ENCODE peak calls at places on chromosome 13, in five cellular contexts. Q is A549, N is HL-60, Y is K562, V is GM12878. C is an unnamed sample.

GRCh38 chr13:28630864-28631263 is 28.1 kb upstream of the POMP start:
- DNase-seq in Q (no peak), N (no peak), Y (no peak), V (no peak), C (no peak)

GRCh38 chr13:113058129-113058987 is 47.2 kb upstream of the F7 start:
- DNase-seq in Q (no peak), N (no peak), Y (no peak), V (no peak), C (no peak)

GRCh38 chr13:48775285-48775684 is 121.6 kb downstream of the CYSLTR2 start:
- DNase-seq in Q (no peak), N (no peak), Y (no peak), V (no peak), C (no peak)

GRCh38 chr13:45393941-45394570 is 24.1 kb downstream of the SLC25A30 start:
- DNase-seq in Q (peak; percentile 58), N (peak; percentile 47), Y (peak; percentile 68), V (no peak), C (no peak)

GRCh38 chr13:112719016-112719415 is 29.2 kb downstream of the ATP11A start:
- DNase-seq in Q (no peak), N (no peak), Y (no peak), V (no peak), C (no peak)

GRCh38 chr13:92103673-92104296 is 705.4 kb downstream of the GPC5 start:
- DNase-seq in Q (no peak), N (no peak), Y (no peak), V (no peak), C (no peak)

GRCh38 chr13:20412761-20413355 is 112.8 kb downstream of the CRYL1 start:
- DNase-seq in Q (no peak), N (no peak), Y (no peak), V (no peak), C (no peak)

GRCh38 chr13:29547135-29547534 is 48.4 kb downstream of the SLC7A1 start:
- DNase-seq in Q (no peak), N (no peak), Y (no peak), V (no peak), C (no peak)

GRCh38 chr13:44844786-44845185 is 144.5 kb downstream of the NUFIP1 start:
- DNase-seq in Q (no peak), N (no peak), Y (no peak), V (no peak), C (no peak)

GRCh38 chr13:77124423-77124822 is 97.5 kb upstream of the FBXL3 start:
- DNase-seq in Q (no peak), N (no peak), Y (no peak), V (no peak), C (no peak)

GRCh38 chr13:99034333-99035085 is 56.6 kb upstream of the DOCK9 start:
- DNase-seq in Q (no peak), N (no peak), Y (no peak), V (no peak), C (no peak)

GRCh38 chr13:75357576-75358295 is 124.2 kb downstream of the TBC1D4 start:
- DNase-seq in Q (peak; percentile 47), N (peak; percentile 46), Y (peak; percentile 68), V (no peak), C (no peak)

GRCh38 chr13:90233933-90234672 is 1113.4 kb upstream of the MIR17HG start:
- DNase-seq in Q (no peak), N (no peak), Y (no peak), V (no peak), C (no peak)

GRCh38 chr13:69970521-69970920 is 137.1 kb upstream of the ATXN8OS start:
- DNase-seq in Q (no peak), N (peak; percentile 1), Y (no peak), V (no peak), C (no peak)

GRCh38 chr13:26548251-26548765 is 9.2 kb upstream of the WASF3 start:
- DNase-seq in Q (no peak), N (no peak), Y (no peak), V (no peak), C (no peak)
- TF ChIP-seq REST in Q (no peak), N (no peak), Y (no peak), V (no peak), C (no peak)

GRCh38 chr13:24921881-24922280 is 157.9 kb downstream of the RNF17 start:
- DNase-seq in Q (no peak), N (no peak), Y (no peak), V (no peak), C (no peak)

GRCh38 chr13:24921003-24921402 is 157.0 kb downstream of the RNF17 start:
- DNase-seq in Q (no peak), N (no peak), Y (peak; percentile 27), V (no peak), C (no peak)

GRCh38 chr13:24923305-24923640 is 159.3 kb downstream of the RNF17 start:
- DNase-seq in Q (peak; percentile 4), N (peak; percentile 46), Y (peak; percentile 43), V (peak; percentile 93), C (no peak)

GRCh38 chr13:24925318-24926231 is 161.6 kb downstream of the RNF17 start:
- DNase-seq in Q (no peak), N (no peak), Y (no peak), V (no peak), C (no peak)

GRCh38 chr13:24922390-24923304 is 158.7 kb downstream of the RNF17 start:
- DNase-seq in Q (peak; percentile 65), N (peak; percentile 99), Y (peak; percentile 97), V (peak; percentile 89), C (peak; percentile 79)
- TF ChIP-seq CTCF in Q (no peak), N (no peak), Y (no peak), V (no peak), C (no peak)

DNA sequence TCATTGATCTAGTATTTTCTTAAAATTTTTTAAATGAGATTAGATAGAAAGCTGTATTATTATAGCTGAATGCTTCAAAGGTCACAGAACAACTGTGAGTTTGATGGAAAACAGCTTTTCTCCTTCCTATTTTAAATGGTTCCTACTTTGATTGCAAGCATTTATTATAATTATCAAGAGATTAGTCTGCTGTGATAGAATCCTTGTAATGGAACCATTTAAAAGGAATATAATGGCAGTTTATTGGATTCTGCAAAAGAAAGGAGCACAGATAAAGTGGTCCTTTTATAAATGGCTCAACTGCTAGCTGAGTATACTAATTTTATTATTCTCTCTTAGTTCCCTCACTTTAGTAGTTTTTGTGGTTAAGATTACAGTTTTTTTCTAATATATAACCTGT is 87.0 kb downstream of the MAB21L1 start:
- DNase-seq in Q (no peak), N (no peak), Y (no peak), V (no peak), C (no peak)
- TF ChIP-seq REST in Q (no peak), N (no peak), Y (no peak), V (no peak), C (no peak)

DNA sequence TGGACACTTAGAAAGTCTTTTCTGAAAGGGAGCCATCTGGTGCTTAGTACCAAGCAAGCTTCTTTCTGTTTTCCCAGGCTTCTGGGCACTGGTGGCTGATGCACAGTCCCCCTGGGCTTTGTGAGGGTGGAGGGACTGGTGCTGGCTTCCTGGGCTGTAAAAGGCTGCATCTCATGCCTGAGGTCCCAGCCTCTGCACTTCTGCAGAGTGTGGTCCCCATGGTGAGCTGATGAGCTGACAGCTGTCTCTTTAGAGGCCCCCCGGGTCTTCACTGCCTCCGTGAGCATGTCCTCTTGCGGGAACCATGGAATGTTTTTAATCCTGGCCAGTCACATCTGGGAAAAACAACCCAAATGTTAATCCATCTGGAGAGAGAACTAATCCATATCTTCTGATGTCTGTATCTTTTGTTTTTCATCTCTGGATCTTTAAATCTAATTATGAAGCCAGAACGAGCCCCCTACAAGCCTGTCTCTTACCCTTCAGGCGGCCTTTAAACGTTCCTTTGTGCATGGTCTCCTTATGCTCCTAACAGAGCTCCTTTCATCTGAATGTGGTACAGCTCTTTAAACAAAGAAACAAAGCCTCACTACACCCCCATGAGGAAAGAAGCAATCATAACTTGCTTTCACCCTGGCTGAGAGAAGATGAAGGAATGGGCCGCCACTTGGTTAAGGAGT is 40.4 kb downstream of the OLFM4 start:
- DNase-seq in Q (no peak), N (no peak), Y (no peak), V (no peak), C (no peak)
- TF ChIP-seq CTCF in Q (no peak), N (no peak), Y (no peak), V (no peak), C (no peak)

DNA sequence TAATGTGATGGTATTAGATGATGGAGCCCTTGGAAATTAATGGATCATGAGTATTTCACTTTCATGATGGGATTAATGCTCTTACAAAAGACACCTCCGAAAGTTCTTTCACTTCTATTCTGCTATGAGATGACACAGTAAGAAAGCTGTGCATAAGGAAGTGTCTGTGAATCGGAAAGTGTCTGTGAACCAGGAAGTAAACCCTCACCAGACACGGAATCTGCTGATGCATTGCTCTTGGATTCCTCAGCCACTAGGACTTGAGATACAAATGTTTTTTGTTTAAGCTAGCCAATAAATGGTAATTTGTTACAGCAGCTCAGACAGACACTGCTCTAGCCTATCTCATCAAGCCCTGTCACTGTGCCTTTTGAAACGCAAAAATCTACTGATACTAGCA is 440.4 kb upstream of the PRR20A start:
- DNase-seq in Q (no peak), N (peak; percentile 30), Y (no peak), V (no peak), C (no peak)
- TF ChIP-seq REST in Q (no peak), N (no peak), Y (no peak), V (no peak), C (no peak)

C was measured in Panc1.